ENCODE peak calls at places on chromosomes 6 and 20, in nine cellular contexts. One of them, this sample, is unnamed.
A peak's percentile ranks its signal among the peaks of the same experiment; 100 is the strongest.

GRCh38 chr6:110357696-110358535 is at the start of gene METTL24:
- DNase-seq in tibial nerve: no peak
- DNase-seq in hepatocyte: peak; percentile 77
- DNase-seq in HCT116: no peak
- DNase-seq in upper lobe of right lung: no peak
- DNase-seq in mesendoderm: peak; percentile 53
- DNase-seq in effector memory CD4-positive, alpha-beta T cell: no peak
- DNase-seq in CD8-positive, alpha-beta T cell: no peak
- DNase-seq in dorsolateral prefrontal cortex: no peak
- DNase-seq in this sample: peak; percentile 38

GRCh38 chr6:39206250-39206721 is 23.0 kb downstream of the KCNK5 start:
- DNase-seq in hepatocyte: peak; percentile 58
- DNase-seq in CD8-positive, alpha-beta T cell: no peak
- DNase-seq in upper lobe of right lung: peak; percentile 81
- DNase-seq in mesendoderm: peak; percentile 59
- DNase-seq in HCT116: no peak
- DNase-seq in effector memory CD4-positive, alpha-beta T cell: no peak
- DNase-seq in dorsolateral prefrontal cortex: no peak
- DNase-seq in tibial nerve: no peak
- DNase-seq in this sample: no peak

GRCh38 chr6:165844801-165845364 is 181.8 kb upstream of the PDE10A start:
- DNase-seq in mesendoderm: no peak
- DNase-seq in CD8-positive, alpha-beta T cell: no peak
- DNase-seq in hepatocyte: no peak
- DNase-seq in upper lobe of right lung: no peak
- DNase-seq in HCT116: no peak
- DNase-seq in effector memory CD4-positive, alpha-beta T cell: no peak
- DNase-seq in tibial nerve: no peak
- DNase-seq in dorsolateral prefrontal cortex: no peak
- DNase-seq in this sample: no peak

GRCh38 chr6:32666420-32667300 is at the start of gene HLA-DQB1:
- DNase-seq in upper lobe of right lung: no peak
- DNase-seq in dorsolateral prefrontal cortex: no peak
- DNase-seq in hepatocyte: peak; percentile 74
- DNase-seq in CD8-positive, alpha-beta T cell: no peak
- DNase-seq in tibial nerve: peak; percentile 21
- DNase-seq in mesendoderm: peak; percentile 53
- DNase-seq in effector memory CD4-positive, alpha-beta T cell: peak; percentile 52
- DNase-seq in HCT116: peak; percentile 75
- DNase-seq in this sample: peak; percentile 70

GRCh38 chr20:64000906-64001305 is 20.0 kb downstream of the PRPF6 start:
- DNase-seq in HCT116: no peak
- DNase-seq in tibial nerve: no peak
- DNase-seq in effector memory CD4-positive, alpha-beta T cell: no peak
- DNase-seq in dorsolateral prefrontal cortex: no peak
- DNase-seq in CD8-positive, alpha-beta T cell: no peak
- DNase-seq in mesendoderm: no peak
- DNase-seq in upper lobe of right lung: no peak
- DNase-seq in hepatocyte: no peak
- DNase-seq in this sample: no peak

GRCh38 chr20:58577871-58578615 is 62.8 kb upstream of the APCDD1L start:
- DNase-seq in HCT116: no peak
- DNase-seq in CD8-positive, alpha-beta T cell: no peak
- DNase-seq in upper lobe of right lung: peak; percentile 30
- DNase-seq in mesendoderm: no peak
- DNase-seq in hepatocyte: no peak
- DNase-seq in tibial nerve: no peak
- DNase-seq in dorsolateral prefrontal cortex: no peak
- DNase-seq in effector memory CD4-positive, alpha-beta T cell: no peak
- DNase-seq in this sample: no peak

GRCh38 chr20:6164421-6165341 is 41.9 kb upstream of the FERMT1 start:
- DNase-seq in hepatocyte: no peak
- DNase-seq in HCT116: peak; percentile 15
- DNase-seq in CD8-positive, alpha-beta T cell: no peak
- DNase-seq in tibial nerve: peak; percentile 19
- DNase-seq in dorsolateral prefrontal cortex: no peak
- DNase-seq in effector memory CD4-positive, alpha-beta T cell: no peak
- DNase-seq in upper lobe of right lung: no peak
- DNase-seq in mesendoderm: peak; percentile 30
- DNase-seq in this sample: no peak

GRCh38 chr6:116840091-116840490 is 11.2 kb upstream of the GPRC6A start:
- DNase-seq in dorsolateral prefrontal cortex: no peak
- DNase-seq in tibial nerve: no peak
- DNase-seq in CD8-positive, alpha-beta T cell: no peak
- DNase-seq in hepatocyte: no peak
- DNase-seq in mesendoderm: no peak
- DNase-seq in upper lobe of right lung: no peak
- DNase-seq in effector memory CD4-positive, alpha-beta T cell: no peak
- DNase-seq in HCT116: no peak
- DNase-seq in this sample: no peak

GRCh38 chr6:105678516-105678915 is 275.6 kb upstream of the PREP start:
- DNase-seq in mesendoderm: no peak
- DNase-seq in dorsolateral prefrontal cortex: no peak
- DNase-seq in CD8-positive, alpha-beta T cell: no peak
- DNase-seq in upper lobe of right lung: no peak
- DNase-seq in tibial nerve: no peak
- DNase-seq in effector memory CD4-positive, alpha-beta T cell: no peak
- DNase-seq in HCT116: no peak
- DNase-seq in hepatocyte: peak; percentile 25
- DNase-seq in this sample: no peak

GRCh38 chr20:2519115-2519815 is 10.6 kb upstream of the ZNF343 start:
- DNase-seq in dorsolateral prefrontal cortex: no peak
- DNase-seq in hepatocyte: no peak
- DNase-seq in effector memory CD4-positive, alpha-beta T cell: no peak
- DNase-seq in HCT116: no peak
- DNase-seq in upper lobe of right lung: no peak
- DNase-seq in mesendoderm: no peak
- DNase-seq in tibial nerve: no peak
- DNase-seq in CD8-positive, alpha-beta T cell: no peak
- DNase-seq in this sample: no peak

GRCh38 chr6:99458319-99458718 is 33.2 kb upstream of the PNISR start:
- DNase-seq in hepatocyte: peak; percentile 6
- DNase-seq in upper lobe of right lung: no peak
- DNase-seq in mesendoderm: peak; percentile 58
- DNase-seq in effector memory CD4-positive, alpha-beta T cell: no peak
- DNase-seq in HCT116: peak; percentile 45
- DNase-seq in CD8-positive, alpha-beta T cell: no peak
- DNase-seq in dorsolateral prefrontal cortex: no peak
- DNase-seq in tibial nerve: no peak
- DNase-seq in this sample: no peak

GRCh38 chr6:157579467-157580031 is 198.6 kb downstream of the ZDHHC14 start:
- DNase-seq in tibial nerve: no peak
- DNase-seq in dorsolateral prefrontal cortex: no peak
- DNase-seq in mesendoderm: no peak
- DNase-seq in HCT116: no peak
- DNase-seq in hepatocyte: no peak
- DNase-seq in CD8-positive, alpha-beta T cell: no peak
- DNase-seq in effector memory CD4-positive, alpha-beta T cell: no peak
- DNase-seq in upper lobe of right lung: no peak
- DNase-seq in this sample: no peak

GRCh38 chr20:40488401-40488800 is 200.6 kb downstream of the MAFB start:
- DNase-seq in effector memory CD4-positive, alpha-beta T cell: no peak
- DNase-seq in HCT116: no peak
- DNase-seq in mesendoderm: no peak
- DNase-seq in hepatocyte: no peak
- DNase-seq in tibial nerve: no peak
- DNase-seq in CD8-positive, alpha-beta T cell: no peak
- DNase-seq in dorsolateral prefrontal cortex: no peak
- DNase-seq in upper lobe of right lung: no peak
- DNase-seq in this sample: no peak

GRCh38 chr6:132607544-132608233 is 16.4 kb downstream of the TAAR2 start:
- DNase-seq in HCT116: no peak
- DNase-seq in effector memory CD4-positive, alpha-beta T cell: no peak
- DNase-seq in dorsolateral prefrontal cortex: no peak
- DNase-seq in mesendoderm: no peak
- DNase-seq in tibial nerve: no peak
- DNase-seq in CD8-positive, alpha-beta T cell: no peak
- DNase-seq in upper lobe of right lung: no peak
- DNase-seq in hepatocyte: no peak
- DNase-seq in this sample: no peak

GRCh38 chr6:19988555-19988954 is 151.4 kb downstream of the ID4 start:
- DNase-seq in dorsolateral prefrontal cortex: no peak
- DNase-seq in mesendoderm: peak; percentile 54
- DNase-seq in upper lobe of right lung: no peak
- DNase-seq in HCT116: no peak
- DNase-seq in effector memory CD4-positive, alpha-beta T cell: no peak
- DNase-seq in hepatocyte: peak; percentile 58
- DNase-seq in tibial nerve: no peak
- DNase-seq in CD8-positive, alpha-beta T cell: no peak
- DNase-seq in this sample: no peak

GRCh38 chr6:163314791-163315404 is 99.6 kb upstream of the QKI start:
- DNase-seq in HCT116: no peak
- DNase-seq in hepatocyte: no peak
- DNase-seq in effector memory CD4-positive, alpha-beta T cell: no peak
- DNase-seq in upper lobe of right lung: no peak
- DNase-seq in CD8-positive, alpha-beta T cell: no peak
- DNase-seq in tibial nerve: no peak
- DNase-seq in mesendoderm: no peak
- DNase-seq in dorsolateral prefrontal cortex: no peak
- DNase-seq in this sample: no peak

DNA sequence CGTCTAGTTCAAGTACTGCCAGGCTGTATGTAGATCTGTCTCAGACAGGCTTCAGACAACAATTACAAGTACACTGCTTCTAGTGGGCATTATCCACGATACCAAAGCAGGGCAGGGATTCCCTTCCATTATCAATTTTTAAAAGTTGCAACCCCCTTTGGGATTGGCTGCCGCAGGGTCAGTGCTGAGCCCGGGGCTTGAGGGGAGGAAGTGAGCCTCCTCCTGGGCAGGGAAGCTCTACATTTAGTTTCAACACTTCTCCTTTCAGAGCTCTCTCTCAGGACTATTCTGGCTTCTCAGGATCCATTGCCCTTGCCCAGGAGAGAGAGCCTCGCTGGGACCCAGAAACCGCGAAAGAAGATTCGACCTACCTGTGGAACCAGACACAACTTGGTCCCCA is 1.5 kb downstream of the HTR1B start:
- DNase-seq in hepatocyte: no peak
- DNase-seq in HCT116: no peak
- DNase-seq in dorsolateral prefrontal cortex: no peak
- DNase-seq in upper lobe of right lung: no peak
- DNase-seq in tibial nerve: no peak
- DNase-seq in effector memory CD4-positive, alpha-beta T cell: no peak
- DNase-seq in CD8-positive, alpha-beta T cell: no peak
- DNase-seq in mesendoderm: no peak
- DNase-seq in this sample: no peak
- H3K4me3 ChIP-seq in hepatocyte: no peak overlapping the region
- H3K4me3 ChIP-seq in HCT116: no peak overlapping the region
- H3K4me3 ChIP-seq in dorsolateral prefrontal cortex: peak overlapping the region; percentile 73
- H3K4me3 ChIP-seq in upper lobe of right lung: peak overlapping the region; percentile 32
- H3K4me3 ChIP-seq in tibial nerve: peak overlapping the region; percentile 55
- H3K4me3 ChIP-seq in effector memory CD4-positive, alpha-beta T cell: no peak overlapping the region
- H3K4me3 ChIP-seq in CD8-positive, alpha-beta T cell: no peak overlapping the region
- H3K4me3 ChIP-seq in mesendoderm: no peak overlapping the region
- H3K4me3 ChIP-seq in this sample: no peak overlapping the region

DNA sequence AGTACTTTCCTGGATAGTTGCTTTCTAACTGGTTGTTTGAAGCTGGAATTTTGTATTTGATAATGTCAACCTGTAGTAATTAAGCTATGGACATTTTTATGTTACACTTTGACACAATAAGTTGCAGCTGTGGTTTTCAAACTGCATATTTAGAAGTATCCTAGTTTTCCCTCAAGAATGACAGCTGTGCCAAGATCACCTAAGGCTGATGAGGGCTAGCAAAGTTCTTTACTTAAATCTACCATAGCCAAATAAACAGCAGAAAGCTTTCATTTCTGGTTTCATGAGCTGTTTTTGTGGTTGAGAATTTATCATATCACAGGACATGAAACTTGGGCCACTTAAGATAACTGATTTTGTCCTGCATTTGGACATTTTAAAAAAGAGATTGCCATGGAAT is 30.6 kb downstream of the FAM229B start:
- DNase-seq in dorsolateral prefrontal cortex: no peak
- DNase-seq in CD8-positive, alpha-beta T cell: no peak
- DNase-seq in effector memory CD4-positive, alpha-beta T cell: no peak
- DNase-seq in HCT116: no peak
- DNase-seq in hepatocyte: no peak
- DNase-seq in tibial nerve: no peak
- DNase-seq in mesendoderm: no peak
- DNase-seq in upper lobe of right lung: no peak
- DNase-seq in this sample: no peak
- H3K27ac ChIP-seq in dorsolateral prefrontal cortex: no peak overlapping the region
- H3K27ac ChIP-seq in CD8-positive, alpha-beta T cell: no peak overlapping the region
- H3K27ac ChIP-seq in effector memory CD4-positive, alpha-beta T cell: no peak overlapping the region
- H3K27ac ChIP-seq in HCT116: no peak overlapping the region
- H3K27ac ChIP-seq in hepatocyte: no peak overlapping the region
- H3K27ac ChIP-seq in tibial nerve: no peak overlapping the region
- H3K27ac ChIP-seq in mesendoderm: no peak overlapping the region
- H3K27ac ChIP-seq in upper lobe of right lung: no peak overlapping the region
- H3K27ac ChIP-seq in this sample: no peak overlapping the region

DNA sequence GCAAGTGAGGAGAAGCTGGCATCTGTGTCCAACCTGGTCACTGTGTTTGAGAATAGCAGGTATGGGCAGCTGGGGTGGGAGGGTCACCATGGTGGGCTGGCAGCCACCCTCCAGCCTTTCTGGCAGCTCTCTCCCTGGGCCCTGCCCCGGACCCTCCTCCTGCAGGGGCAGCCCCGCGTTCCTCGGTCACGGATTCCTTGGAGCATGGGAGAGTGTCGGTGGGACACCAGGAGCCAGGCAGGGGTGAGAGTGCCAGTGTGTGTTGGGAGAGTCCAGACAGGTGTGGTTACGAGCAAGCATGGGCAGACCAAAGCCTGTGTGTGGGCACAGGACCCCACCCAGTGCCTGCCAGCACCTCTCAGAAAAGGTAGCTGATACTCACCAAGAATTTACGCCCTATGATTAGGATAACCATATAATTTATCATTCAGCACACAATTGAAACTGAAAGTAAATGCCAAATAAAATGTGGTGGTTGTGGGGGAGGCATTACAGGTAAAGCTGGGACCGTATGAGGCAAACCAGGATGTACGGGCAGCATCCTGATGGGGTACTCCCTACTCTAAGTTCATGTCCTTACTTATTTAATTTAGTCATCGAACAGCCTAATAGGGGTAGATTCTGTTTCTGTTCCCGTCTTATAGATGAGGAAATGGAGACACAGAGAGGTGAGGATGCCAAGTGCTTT is 516 bp downstream of the FGD2 start:
- DNase-seq in hepatocyte: no peak
- DNase-seq in upper lobe of right lung: no peak
- DNase-seq in effector memory CD4-positive, alpha-beta T cell: no peak
- DNase-seq in CD8-positive, alpha-beta T cell: no peak
- DNase-seq in HCT116: no peak
- DNase-seq in tibial nerve: no peak
- DNase-seq in dorsolateral prefrontal cortex: no peak
- DNase-seq in mesendoderm: no peak
- DNase-seq in this sample: no peak
- H3K4me3 ChIP-seq in hepatocyte: no peak overlapping the region
- H3K4me3 ChIP-seq in upper lobe of right lung: peak overlapping the region; percentile 47
- H3K4me3 ChIP-seq in effector memory CD4-positive, alpha-beta T cell: no peak overlapping the region
- H3K4me3 ChIP-seq in CD8-positive, alpha-beta T cell: no peak overlapping the region
- H3K4me3 ChIP-seq in HCT116: no peak overlapping the region
- H3K4me3 ChIP-seq in tibial nerve: peak overlapping the region; percentile 48
- H3K4me3 ChIP-seq in dorsolateral prefrontal cortex: peak overlapping the region; percentile 57
- H3K4me3 ChIP-seq in mesendoderm: no peak overlapping the region
- H3K4me3 ChIP-seq in this sample: no peak overlapping the region

DNA sequence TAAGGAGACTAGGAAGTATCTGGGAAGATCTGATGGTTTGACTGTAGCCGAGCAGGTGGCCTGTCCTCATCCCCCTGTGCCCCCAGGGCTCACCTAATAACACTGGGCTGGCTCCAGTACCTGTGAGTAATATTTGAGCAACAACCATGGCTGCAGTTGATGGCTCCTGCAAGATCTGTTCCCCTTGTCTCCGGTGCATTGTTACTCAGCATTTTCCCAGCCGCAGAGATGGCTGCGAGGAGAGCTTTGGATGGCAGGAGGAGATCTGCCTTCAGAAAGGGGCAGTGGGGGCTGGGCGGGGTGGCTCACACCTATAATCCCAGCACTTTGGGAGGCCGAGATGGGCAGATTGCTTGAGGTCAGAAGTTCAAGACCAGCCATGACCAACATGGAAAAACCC is 39.3 kb downstream of the PTK7 start:
- DNase-seq in hepatocyte: no peak
- DNase-seq in mesendoderm: peak; percentile 56
- DNase-seq in HCT116: no peak
- DNase-seq in effector memory CD4-positive, alpha-beta T cell: no peak
- DNase-seq in dorsolateral prefrontal cortex: no peak
- DNase-seq in CD8-positive, alpha-beta T cell: no peak
- DNase-seq in upper lobe of right lung: no peak
- DNase-seq in tibial nerve: no peak
- DNase-seq in this sample: no peak
- H3K27ac ChIP-seq in hepatocyte: peak overlapping the region; percentile 88
- H3K27ac ChIP-seq in mesendoderm: no peak overlapping the region
- H3K27ac ChIP-seq in HCT116: no peak overlapping the region
- H3K27ac ChIP-seq in effector memory CD4-positive, alpha-beta T cell: no peak overlapping the region
- H3K27ac ChIP-seq in dorsolateral prefrontal cortex: no peak overlapping the region
- H3K27ac ChIP-seq in CD8-positive, alpha-beta T cell: no peak overlapping the region
- H3K27ac ChIP-seq in upper lobe of right lung: peak overlapping the region; percentile 71
- H3K27ac ChIP-seq in tibial nerve: no peak overlapping the region
- H3K27ac ChIP-seq in this sample: no peak overlapping the region